ENCODE peak calls at places on chromosomes 2 and 18, in nine cellular contexts. Z is fibroblast of lung; X is WERI-Rb-1; R is A549; Y is hepatocyte; Q is heart left ventricle; C is lower lobe of right lung; M is CD8-positive, alpha-beta T cell; D is left lung. V is an unnamed sample.

GRCh38 chr2:105396254-105397024 is 2.4 kb downstream of the FHL2 start:
- DNase-seq in Z (peak), X (no peak), R (peak), Y (peak), Q (peak), C (no peak), M (no peak), D (no peak), V (no peak)

GRCh38 chr18:58046794-58047555 is 2.9 kb downstream of the NEDD4L start:
- DNase-seq in Z (no peak), X (peak), R (no peak), Y (peak), Q (no peak), C (no peak), M (no peak), D (no peak), V (no peak)

GRCh38 chr2:112187805-112188596 is 49.8 kb downstream of the FBLN7 start:
- DNase-seq in Z (no peak), X (no peak), R (no peak), Y (no peak), Q (no peak), C (no peak), M (peak), D (no peak), V (no peak)

GRCh38 chr2:27915191-27915590 is 24.7 kb downstream of the BABAM2 start:
- DNase-seq in Z (peak), X (no peak), R (no peak), Y (no peak), Q (no peak), C (no peak), M (no peak), D (no peak), V (no peak)

GRCh38 chr2:182499706-182500470 is 73.1 kb upstream of the PDE1A start:
- DNase-seq in Z (no peak), X (no peak), R (no peak), Y (no peak), Q (peak), C (no peak), M (no peak), D (no peak), V (peak)

GRCh38 chr18:50111398-50111797 is 83.5 kb downstream of the MYO5B start:
- DNase-seq in Z (no peak), X (no peak), R (no peak), Y (no peak), Q (no peak), C (no peak), M (no peak), D (no peak), V (no peak)

GRCh38 chr2:218313356-218313755 is 21.1 kb upstream of the TMBIM1 start:
- DNase-seq in Z (no peak), X (no peak), R (no peak), Y (no peak), Q (no peak), C (no peak), M (no peak), D (no peak), V (no peak)

GRCh38 chr2:107419191-107419590 is 407.5 kb upstream of the RGPD4 start:
- DNase-seq in Z (no peak), X (no peak), R (no peak), Y (no peak), Q (no peak), C (no peak), M (no peak), D (no peak), V (no peak)

GRCh38 chr2:39094717-39095363 is 26.0 kb downstream of the SOS1 start:
- DNase-seq in Z (peak), X (no peak), R (no peak), Y (no peak), Q (no peak), C (no peak), M (no peak), D (no peak), V (no peak)

GRCh38 chr2:147172493-147173185 is 672.2 kb upstream of the ACVR2A start:
- DNase-seq in Z (no peak), X (no peak), R (no peak), Y (no peak), Q (no peak), C (no peak), M (no peak), D (no peak), V (no peak)

GRCh38 chr18:78540636-78541400 is 438.8 kb upstream of the SALL3 start:
- DNase-seq in Z (no peak), X (no peak), R (no peak), Y (no peak), Q (no peak), C (no peak), M (no peak), D (no peak), V (no peak)

GRCh38 chr2:79630060-79630459 is 117.2 kb downstream of the CTNNA2 start:
- DNase-seq in Z (no peak), X (no peak), R (peak), Y (peak), Q (no peak), C (no peak), M (no peak), D (no peak), V (peak)

GRCh38 chr18:54775686-54776085 is 52.6 kb upstream of the RAB27B start:
- DNase-seq in Z (peak), X (no peak), R (peak), Y (no peak), Q (no peak), C (no peak), M (no peak), D (no peak), V (no peak)

GRCh38 chr2:46306320-46306719 is 9.1 kb downstream of the EPAS1 start:
- DNase-seq in Z (no peak), X (no peak), R (no peak), Y (peak), Q (no peak), C (no peak), M (no peak), D (no peak), V (no peak)

GRCh38 chr2:189088566-189089225 is 90.9 kb downstream of the COL5A2 start:
- DNase-seq in Z (peak), X (no peak), R (no peak), Y (no peak), Q (no peak), C (no peak), M (no peak), D (no peak), V (no peak)

GRCh38 chr2:155517362-155517761 is 815.2 kb downstream of the NR4A2 start:
- DNase-seq in Z (no peak), X (no peak), R (no peak), Y (no peak), Q (no peak), C (no peak), M (no peak), D (no peak), V (no peak)

GRCh38 chr18:48786621-48787522 is 163.9 kb downstream of the SMAD7 start:
- DNase-seq in Z (no peak), X (no peak), R (no peak), Y (no peak), Q (peak), C (peak), M (no peak), D (peak), V (no peak)

GRCh38 chr18:34801769-34802168 is 91.7 kb downstream of the DTNA start:
- DNase-seq in Z (peak), X (no peak), R (no peak), Y (peak), Q (no peak), C (no peak), M (no peak), D (no peak), V (no peak)

GRCh38 chr2:197088694-197089093 is 162.2 kb upstream of the PGAP1 start:
- DNase-seq in Z (peak), X (no peak), R (no peak), Y (peak), Q (no peak), C (no peak), M (no peak), D (no peak), V (peak)

GRCh38 chr2:28593356-28593755 is 97.5 kb downstream of the PLB1 start:
- DNase-seq in Z (no peak), X (no peak), R (no peak), Y (no peak), Q (no peak), C (no peak), M (no peak), D (no peak), V (peak)

GRCh38 chr18:58694720-58695468 is 23.6 kb downstream of the MALT1 start:
- DNase-seq in Z (no peak), X (no peak), R (no peak), Y (no peak), Q (no peak), C (no peak), M (no peak), D (no peak), V (no peak)

GRCh38 chr2:240248981-240249422 is 108.5 kb upstream of the OTOS start:
- DNase-seq in Z (no peak), X (no peak), R (no peak), Y (no peak), Q (peak), C (peak), M (peak), D (no peak), V (no peak)

GRCh38 chr2:75707901-75708300 is 2.8 kb downstream of the GCFC2 start:
- DNase-seq in Z (no peak), X (no peak), R (no peak), Y (no peak), Q (no peak), C (no peak), M (no peak), D (no peak), V (no peak)

GRCh38 chr2:29691386-29691950 is 229.9 kb downstream of the ALK start:
- DNase-seq in Z (no peak), X (no peak), R (no peak), Y (no peak), Q (no peak), C (no peak), M (no peak), D (no peak), V (no peak)

GRCh38 chr2:50343157-50343821 is 688.6 kb downstream of the NRXN1 start:
- DNase-seq in Z (no peak), X (no peak), R (no peak), Y (no peak), Q (no peak), C (no peak), M (no peak), D (no peak), V (no peak)

GRCh38 chr2:230695551-230695950 is 17.1 kb upstream of the CAB39 start:
- DNase-seq in Z (no peak), X (no peak), R (no peak), Y (no peak), Q (no peak), C (no peak), M (no peak), D (no peak), V (no peak)

GRCh38 chr2:205261631-205262030 is 420.7 kb upstream of the NRP2 start:
- DNase-seq in Z (no peak), X (no peak), R (no peak), Y (no peak), Q (no peak), C (no peak), M (no peak), D (no peak), V (no peak)

GRCh38 chr18:8286303-8286702 is 322.9 kb upstream of the RAB12 start:
- DNase-seq in Z (no peak), X (no peak), R (no peak), Y (no peak), Q (no peak), C (no peak), M (no peak), D (no peak), V (no peak)

GRCh38 chr2:15506231-15506819 is 54.8 kb downstream of the NBAS start:
- DNase-seq in Z (peak), X (no peak), R (no peak), Y (no peak), Q (no peak), C (no peak), M (no peak), D (no peak), V (no peak)

GRCh38 chr2:12718662-12719399 is 2.1 kb downstream of the TRIB2 start:
- DNase-seq in Z (peak), X (no peak), R (no peak), Y (peak), Q (no peak), C (no peak), M (peak), D (peak), V (no peak)

GRCh38 chr2:52145005-52145404 is 1113.1 kb upstream of the NRXN1 start:
- DNase-seq in Z (peak), X (no peak), R (no peak), Y (no peak), Q (no peak), C (no peak), M (no peak), D (no peak), V (no peak)

GRCh38 chr2:203155406-203155805 is 83.4 kb upstream of the CYP20A1 start:
- DNase-seq in Z (no peak), X (no peak), R (no peak), Y (no peak), Q (no peak), C (no peak), M (no peak), D (no peak), V (no peak)

GRCh38 chr2:12770569-12770968 is 53.8 kb downstream of the TRIB2 start:
- DNase-seq in Z (no peak), X (no peak), R (no peak), Y (no peak), Q (no peak), C (no peak), M (no peak), D (no peak), V (no peak)

GRCh38 chr2:19746611-19747309 is 155.0 kb downstream of the TTC32 start:
- DNase-seq in Z (peak), X (peak), R (peak), Y (peak), Q (peak), C (no peak), M (no peak), D (no peak), V (peak)

GRCh38 chr18:55927831-55928230 is 339.8 kb upstream of the TCF4 start:
- DNase-seq in Z (peak), X (no peak), R (no peak), Y (no peak), Q (no peak), C (no peak), M (no peak), D (no peak), V (peak)

GRCh38 chr18:43789234-43790000 is 512.1 kb upstream of the SYT4 start:
- DNase-seq in Z (peak), X (no peak), R (no peak), Y (peak), Q (no peak), C (no peak), M (no peak), D (no peak), V (peak)

GRCh38 chr2:129984426-129984825 is 5.0 kb downstream of the RAB6C start:
- DNase-seq in Z (no peak), X (no peak), R (no peak), Y (no peak), Q (no peak), C (no peak), M (no peak), D (no peak), V (no peak)

GRCh38 chr2:119011162-119011909 is 69.3 kb downstream of the MARCO start:
- DNase-seq in Z (peak), X (peak), R (peak), Y (peak), Q (peak), C (peak), M (no peak), D (peak), V (peak)

GRCh38 chr2:186610785-186611184 is 20.9 kb downstream of the ITGAV start:
- DNase-seq in Z (no peak), X (no peak), R (no peak), Y (no peak), Q (no peak), C (no peak), M (no peak), D (no peak), V (no peak)

DNA sequence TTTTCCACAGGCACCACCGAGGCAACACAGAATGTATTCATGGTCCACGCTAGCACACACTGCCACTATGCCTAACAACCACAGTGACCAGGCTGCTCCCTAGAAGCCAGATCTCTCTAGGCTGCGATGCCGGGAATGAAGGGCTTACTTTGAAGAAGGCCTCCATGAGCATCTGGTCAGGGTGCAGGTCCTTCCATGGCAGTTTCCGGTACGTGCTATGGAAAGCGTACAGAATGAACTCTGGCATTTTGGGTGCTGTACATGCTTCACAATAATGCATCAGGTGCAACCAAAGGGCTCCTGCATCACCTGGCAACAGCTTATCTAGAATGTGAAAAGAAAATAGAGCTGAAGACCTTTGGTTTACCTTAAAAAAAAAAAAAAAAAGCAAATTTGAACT is 44.9 kb downstream of the SIGLEC15 start:
- DNase-seq in Z (no peak), X (no peak), R (no peak), Y (no peak), Q (no peak), C (no peak), M (no peak), D (no peak), V (no peak)
- TF ChIP-seq CTCF in Z (no peak), X (no peak), R (no peak), Y (no peak), Q (no peak), C (no peak), M (no peak), D (no peak), V (no peak)

GRCh38 chr2:11691071-11691660 is 21.2 kb upstream of the NTSR2 start:
- DNase-seq in Z (no peak), X (peak), R (no peak), Y (no peak), Q (no peak), C (no peak), M (no peak), D (no peak), V (no peak)

GRCh38 chr2:11685906-11686470 is 16.0 kb upstream of the NTSR2 start:
- DNase-seq in Z (no peak), X (peak), R (no peak), Y (no peak), Q (no peak), C (no peak), M (no peak), D (no peak), V (no peak)

GRCh38 chr2:11687736-11688135 is 17.7 kb upstream of the NTSR2 start:
- DNase-seq in Z (no peak), X (no peak), R (no peak), Y (no peak), Q (no peak), C (no peak), M (no peak), D (no peak), V (no peak)

GRCh38 chr2:11684894-11685460 is 15.0 kb upstream of the NTSR2 start:
- DNase-seq in Z (no peak), X (no peak), R (no peak), Y (no peak), Q (no peak), C (no peak), M (no peak), D (no peak), V (no peak)

DNA sequence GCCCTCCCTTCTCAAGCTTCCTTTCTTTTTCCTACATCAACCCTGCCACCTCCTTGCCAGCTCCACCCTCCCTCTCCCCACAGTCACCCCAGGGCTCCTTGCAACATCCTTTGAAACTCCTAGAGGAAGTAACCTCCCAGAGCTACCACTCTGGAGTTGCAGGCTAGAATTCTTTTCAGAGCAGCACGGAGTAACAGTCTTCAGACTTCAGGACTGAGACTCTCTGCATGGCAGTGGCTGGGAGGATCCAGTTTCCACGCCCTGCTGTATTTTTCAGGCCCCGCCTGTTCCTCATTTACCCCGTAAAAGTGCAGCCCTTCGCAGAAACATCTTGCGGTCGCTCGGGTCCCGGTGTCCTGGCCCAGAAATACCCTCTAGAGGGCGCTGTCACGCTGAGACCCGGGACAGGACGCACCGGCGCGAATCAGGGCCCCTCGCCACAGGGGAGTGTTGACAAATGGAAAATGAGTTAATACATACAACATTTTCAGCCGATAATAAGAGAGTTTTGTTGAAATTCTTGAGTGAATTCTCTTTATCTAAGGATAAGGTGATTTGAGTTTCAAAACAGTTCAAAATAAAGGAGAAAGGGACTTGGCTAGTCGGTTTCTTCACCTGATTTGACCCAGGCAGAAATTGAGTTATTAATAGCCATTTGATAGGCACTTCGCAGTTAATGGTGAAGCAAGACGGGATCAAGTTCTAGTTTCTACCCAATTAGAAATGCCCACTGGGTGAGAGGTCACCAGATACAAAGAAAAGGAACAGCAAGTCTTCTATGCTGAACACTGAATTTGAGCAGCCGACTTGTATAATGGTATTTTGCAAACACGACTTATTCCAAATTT is 18.5 kb upstream of the NTSR2 start:
- DNase-seq in Z (peak), X (peak), R (peak), Y (peak), Q (peak), C (peak), M (peak), D (peak), V (peak)
- H3K27ac ChIP-seq in Z (no peak), X (no peak), R (peak), Y (no peak), Q (no peak), C (peak), M (no peak), D (peak), V (no peak)

GRCh38 chr18:63947051-63947790 is 1.9 kb upstream of the HMSD start:
- DNase-seq in Z (no peak), X (no peak), R (no peak), Y (no peak), Q (no peak), C (no peak), M (no peak), D (no peak), V (no peak)

GRCh38 chr18:63949068-63949737 is at the start of gene HMSD:
- DNase-seq in Z (peak), X (no peak), R (peak), Y (peak), Q (peak), C (peak), M (peak), D (peak), V (peak)

GRCh38 chr18:63953811-63954210 is 4.7 kb downstream of the HMSD start:
- DNase-seq in Z (peak), X (no peak), R (no peak), Y (no peak), Q (no peak), C (no peak), M (no peak), D (no peak), V (peak)

GRCh38 chr18:63956755-63957154 is 7.7 kb downstream of the HMSD start:
- DNase-seq in Z (no peak), X (no peak), R (no peak), Y (no peak), Q (no peak), C (no peak), M (no peak), D (no peak), V (no peak)

GRCh38 chr18:63951302-63951705 is 2.2 kb downstream of the HMSD start:
- DNase-seq in Z (no peak), X (no peak), R (no peak), Y (no peak), Q (no peak), C (no peak), M (no peak), D (no peak), V (peak)
- TF ChIP-seq CTCF in Z (peak), X (no peak), R (no peak), Y (no peak), Q (no peak), C (no peak), M (no peak), D (no peak), V (peak)

DNA sequence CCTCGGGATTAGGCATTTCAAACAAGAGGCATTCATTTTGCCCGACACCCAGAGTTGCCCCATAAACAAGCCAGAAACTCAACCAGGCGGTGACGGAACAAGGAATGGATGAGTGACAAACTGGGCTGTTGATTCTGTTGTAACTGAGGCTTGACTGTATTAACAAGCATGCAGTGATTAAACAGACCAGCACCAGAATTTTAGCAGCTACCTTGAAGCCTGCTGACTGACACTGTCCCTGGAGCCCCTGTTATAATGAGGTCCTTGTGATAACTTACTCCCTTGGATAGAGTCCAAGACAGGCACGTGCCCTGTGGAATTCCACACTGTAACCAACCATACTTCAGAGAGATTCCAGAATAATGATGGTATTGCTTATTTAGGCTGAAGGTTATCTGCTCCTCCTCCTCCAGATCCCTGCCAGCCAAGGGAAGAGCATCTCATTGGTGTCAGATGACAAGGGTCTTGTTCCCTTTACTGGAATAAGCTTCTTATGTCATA is 97.1 kb upstream of the RMDN2 start:
- DNase-seq in Z (peak), X (no peak), R (no peak), Y (no peak), Q (peak), C (no peak), M (no peak), D (no peak), V (no peak)
- H3K27ac ChIP-seq in Z (peak), X (peak), R (peak), Y (no peak), Q (no peak), C (no peak), M (no peak), D (peak), V (no peak)

V was measured in A673.